ENCODE peak calls at places on chromosomes 16 and 17, in five cellular contexts. O is neuronal stem cell; L is CD8-positive, alpha-beta T cell; G is H7; N is amniotic stem cell. P is an unnamed sample.

GRCh38 chr16:11328172-11329079 is 16.8 kb upstream of the RMI2 start:
- DNase-seq in L (peak; percentile 43), G (peak; percentile 87), O (peak; percentile 62), N (peak; percentile 93), P (peak; percentile 55)

GRCh38 chr17:79921411-79922160 is 82.3 kb upstream of the CBX4 start:
- DNase-seq in G (no peak), N (no peak), L (no peak), O (no peak), P (no peak)

GRCh38 chr17:31510273-31511175 is 119.0 kb downstream of the RAB11FIP4 start:
- DNase-seq in G (no peak), L (no peak), N (no peak), O (no peak), P (no peak)

GRCh38 chr17:81400154-81400938 is 5.1 kb downstream of the BAHCC1 start:
- DNase-seq in G (peak; percentile 88), O (peak; percentile 86), N (no peak), L (no peak), P (no peak)

GRCh38 chr16:17590711-17591654 is 120.2 kb upstream of the XYLT1 start:
- DNase-seq in N (no peak), O (no peak), G (no peak), L (no peak), P (peak; percentile 25)

GRCh38 chr17:48791128-48792032 is 25.6 kb downstream of the TTLL6 start:
- DNase-seq in L (no peak), N (peak; percentile 77), O (peak; percentile 67), G (peak; percentile 85), P (no peak)

GRCh38 chr17:20852541-20853370 is 190.1 kb downstream of the USP22 start:
- DNase-seq in L (no peak), G (no peak), O (peak; percentile 46), N (no peak), P (no peak)

GRCh38 chr16:73145166-73145565 is 97.2 kb upstream of the ZFHX3 start:
- DNase-seq in O (no peak), G (peak; percentile 46), L (no peak), N (no peak), P (no peak)

GRCh38 chr17:13601776-13602551 is at the start of gene HS3ST3A1:
- DNase-seq in G (peak; percentile 94), N (peak; percentile 47), O (peak; percentile 85), L (no peak), P (no peak)

GRCh38 chr17:12744298-12744697 is 45.0 kb upstream of the ARHGAP44 start:
- DNase-seq in L (no peak), O (no peak), G (no peak), N (no peak), P (no peak)

GRCh38 chr16:27251561-27252205 is 16.9 kb downstream of the NSMCE1 start:
- DNase-seq in N (no peak), G (no peak), O (no peak), L (no peak), P (no peak)

GRCh38 chr17:48296453-48296852 is 133.6 kb downstream of the SKAP1 start:
- DNase-seq in N (no peak), O (no peak), G (no peak), L (no peak), P (no peak)

GRCh38 chr16:67967183-67967955 is 1.1 kb downstream of the SLC12A4 start:
- DNase-seq in O (no peak), N (no peak), L (no peak), G (no peak), P (no peak)

GRCh38 chr16:28623172-28623711 is 13.4 kb upstream of the SULT1A1 start:
- DNase-seq in G (peak; percentile 32), O (no peak), L (peak; percentile 45), N (no peak), P (peak; percentile 42)

GRCh38 chr16:72715267-72715666 is 332.7 kb downstream of the ZFHX3 start:
- DNase-seq in O (no peak), L (no peak), N (no peak), G (no peak), P (no peak)

GRCh38 chr16:17452931-17453330 is 17.8 kb downstream of the XYLT1 start:
- DNase-seq in N (no peak), G (no peak), L (no peak), O (no peak), P (no peak)

GRCh38 chr16:87541004-87541881 is 48.4 kb upstream of the ZCCHC14 start:
- DNase-seq in L (no peak), O (no peak), G (peak; percentile 69), N (peak; percentile 54), P (no peak)

GRCh38 chr17:48052956-48053757 is 5.0 kb downstream of the NFE2L1 start:
- DNase-seq in L (no peak), O (no peak), G (no peak), N (no peak), P (no peak)

GRCh38 chr17:81684442-81684911 is 666 bp downstream of the HGS start:
- DNase-seq in N (peak; percentile 62), O (no peak), L (no peak), G (peak; percentile 78), P (no peak)

GRCh38 chr16:2026461-2027023 is at the start of gene NHERF2:
- DNase-seq in L (no peak), G (peak; percentile 96), O (no peak), N (no peak), P (peak; percentile 20)

GRCh38 chr17:19787733-19788357 is 39.7 kb upstream of the ALDH3A1 start:
- DNase-seq in N (no peak), G (no peak), O (no peak), L (no peak), P (no peak)

GRCh38 chr17:7549401-7550055 is 670 bp downstream of the TNFSF12 start:
- DNase-seq in L (no peak), G (peak; percentile 43), N (no peak), O (no peak), P (no peak)

GRCh38 chr17:35736236-35736635 is 4.8 kb downstream of the RASL10B start:
- DNase-seq in O (no peak), L (no peak), N (no peak), G (peak; percentile 32), P (no peak)

GRCh38 chr17:8372422-8372821 is 4.1 kb downstream of the KRABD2 start:
- DNase-seq in G (no peak), N (no peak), O (no peak), L (no peak), P (no peak)

GRCh38 chr17:81083125-81083765 is 48.3 kb downstream of the BAIAP2 start:
- DNase-seq in L (no peak), G (no peak), N (no peak), O (no peak), P (no peak)

GRCh38 chr17:55872374-55872773 is 121.5 kb downstream of the PCTP start:
- DNase-seq in G (no peak), L (no peak), O (no peak), N (no peak), P (no peak)

GRCh38 chr17:17681744-17682292 is 560 bp downstream of the RAI1 start:
- DNase-seq in O (no peak), N (no peak), G (no peak), L (peak; percentile 17), P (peak; percentile 20)

GRCh38 chr16:79379083-79379482 is 221.5 kb downstream of the MAF start:
- DNase-seq in L (no peak), N (no peak), G (no peak), O (no peak), P (no peak)

P was measured in activated T-helper 1 cell treated with anti-CD3 and anti-CD28 coated beads, Interleukin-12 subunit alpha, Interleukin-12 subunit beta, Interleukin-2, Interleukin-4 antibody, amounts not matched to agents 30 ng/mL and 10 ng/mL and 1 ng/mL, durations not matched to agents 14 hours and 24 hours and 36 hours.